ENCODE peak calls at places on chromosome 1, in seven cellular contexts. One of them, this sample, is unnamed.

GRCh38 chr1:174815036-174815435 is 184.7 kb upstream of the CACYBP start:
- DNase-seq in effector CD8-positive, alpha-beta T cell: no peak
- DNase-seq in AG09309: no peak
- DNase-seq in T-helper 1 cell: peak
- DNase-seq in stimulated activated CD8-positive, alpha-beta memory T cell treated with anti-CD3 and anti-CD28 coated beads, Interleukin-2, amount 100 ng/mL, for 1 hour: no peak
- DNase-seq in MCF 10A: peak
- DNase-seq in NCI-H1105 treated with DMSO at 0.1 percent for 48 hours: no peak
- DNase-seq in this sample: peak

GRCh38 chr1:116488052-116488451 is 82.8 kb downstream of the CD58 start:
- DNase-seq in effector CD8-positive, alpha-beta T cell: no peak
- DNase-seq in AG09309: no peak
- DNase-seq in T-helper 1 cell: no peak
- DNase-seq in stimulated activated CD8-positive, alpha-beta memory T cell treated with anti-CD3 and anti-CD28 coated beads, Interleukin-2, amount 100 ng/mL, for 1 hour: no peak
- DNase-seq in MCF 10A: peak
- DNase-seq in NCI-H1105 treated with DMSO at 0.1 percent for 48 hours: no peak
- DNase-seq in this sample: peak

GRCh38 chr1:177800386-177801058 is 169.3 kb downstream of the SEC16B start:
- DNase-seq in effector CD8-positive, alpha-beta T cell: no peak
- DNase-seq in AG09309: no peak
- DNase-seq in T-helper 1 cell: no peak
- DNase-seq in stimulated activated CD8-positive, alpha-beta memory T cell treated with anti-CD3 and anti-CD28 coated beads, Interleukin-2, amount 100 ng/mL, for 1 hour: no peak
- DNase-seq in MCF 10A: peak
- DNase-seq in NCI-H1105 treated with DMSO at 0.1 percent for 48 hours: peak
- DNase-seq in this sample: peak

GRCh38 chr1:117695796-117696505 is 90.1 kb downstream of the TENT5C start:
- DNase-seq in effector CD8-positive, alpha-beta T cell: no peak
- DNase-seq in AG09309: peak
- DNase-seq in T-helper 1 cell: no peak
- DNase-seq in stimulated activated CD8-positive, alpha-beta memory T cell treated with anti-CD3 and anti-CD28 coated beads, Interleukin-2, amount 100 ng/mL, for 1 hour: no peak
- DNase-seq in MCF 10A: peak
- DNase-seq in NCI-H1105 treated with DMSO at 0.1 percent for 48 hours: no peak
- DNase-seq in this sample: peak

GRCh38 chr1:9717193-9718005 is 65.9 kb downstream of the PIK3CD start:
- DNase-seq in effector CD8-positive, alpha-beta T cell: peak
- DNase-seq in AG09309: no peak
- DNase-seq in T-helper 1 cell: peak
- DNase-seq in stimulated activated CD8-positive, alpha-beta memory T cell treated with anti-CD3 and anti-CD28 coated beads, Interleukin-2, amount 100 ng/mL, for 1 hour: peak
- DNase-seq in MCF 10A: no peak
- DNase-seq in NCI-H1105 treated with DMSO at 0.1 percent for 48 hours: no peak
- DNase-seq in this sample: no peak

GRCh38 chr1:110040548-110040947 is 6.1 kb downstream of the STRIP1 start:
- DNase-seq in effector CD8-positive, alpha-beta T cell: no peak
- DNase-seq in AG09309: no peak
- DNase-seq in T-helper 1 cell: no peak
- DNase-seq in stimulated activated CD8-positive, alpha-beta memory T cell treated with anti-CD3 and anti-CD28 coated beads, Interleukin-2, amount 100 ng/mL, for 1 hour: no peak
- DNase-seq in MCF 10A: no peak
- DNase-seq in NCI-H1105 treated with DMSO at 0.1 percent for 48 hours: no peak
- DNase-seq in this sample: no peak

GRCh38 chr1:211741116-211741515 is 65.7 kb upstream of the NEK2 start:
- DNase-seq in effector CD8-positive, alpha-beta T cell: no peak
- DNase-seq in AG09309: no peak
- DNase-seq in T-helper 1 cell: no peak
- DNase-seq in stimulated activated CD8-positive, alpha-beta memory T cell treated with anti-CD3 and anti-CD28 coated beads, Interleukin-2, amount 100 ng/mL, for 1 hour: no peak
- DNase-seq in MCF 10A: peak
- DNase-seq in NCI-H1105 treated with DMSO at 0.1 percent for 48 hours: no peak
- DNase-seq in this sample: no peak

GRCh38 chr1:77354536-77354935 is 72.7 kb downstream of the AK5 start:
- DNase-seq in effector CD8-positive, alpha-beta T cell: no peak
- DNase-seq in AG09309: no peak
- DNase-seq in T-helper 1 cell: no peak
- DNase-seq in stimulated activated CD8-positive, alpha-beta memory T cell treated with anti-CD3 and anti-CD28 coated beads, Interleukin-2, amount 100 ng/mL, for 1 hour: no peak
- DNase-seq in MCF 10A: no peak
- DNase-seq in NCI-H1105 treated with DMSO at 0.1 percent for 48 hours: no peak
- DNase-seq in this sample: no peak

GRCh38 chr1:7587108-7587507 is 184.0 kb upstream of the VAMP3 start:
- DNase-seq in effector CD8-positive, alpha-beta T cell: no peak
- DNase-seq in AG09309: no peak
- DNase-seq in T-helper 1 cell: no peak
- DNase-seq in stimulated activated CD8-positive, alpha-beta memory T cell treated with anti-CD3 and anti-CD28 coated beads, Interleukin-2, amount 100 ng/mL, for 1 hour: no peak
- DNase-seq in MCF 10A: no peak
- DNase-seq in NCI-H1105 treated with DMSO at 0.1 percent for 48 hours: no peak
- DNase-seq in this sample: no peak

GRCh38 chr1:192801451-192801850 is 7.4 kb upstream of the RGS2 start:
- DNase-seq in effector CD8-positive, alpha-beta T cell: no peak
- DNase-seq in AG09309: no peak
- DNase-seq in T-helper 1 cell: no peak
- DNase-seq in stimulated activated CD8-positive, alpha-beta memory T cell treated with anti-CD3 and anti-CD28 coated beads, Interleukin-2, amount 100 ng/mL, for 1 hour: no peak
- DNase-seq in MCF 10A: no peak
- DNase-seq in NCI-H1105 treated with DMSO at 0.1 percent for 48 hours: no peak
- DNase-seq in this sample: no peak

GRCh38 chr1:86489242-86489878 is 20.6 kb downstream of the CLCA1 start:
- DNase-seq in effector CD8-positive, alpha-beta T cell: no peak
- DNase-seq in AG09309: no peak
- DNase-seq in T-helper 1 cell: no peak
- DNase-seq in stimulated activated CD8-positive, alpha-beta memory T cell treated with anti-CD3 and anti-CD28 coated beads, Interleukin-2, amount 100 ng/mL, for 1 hour: no peak
- DNase-seq in MCF 10A: no peak
- DNase-seq in NCI-H1105 treated with DMSO at 0.1 percent for 48 hours: no peak
- DNase-seq in this sample: no peak

GRCh38 chr1:34642679-34643078 is 112.2 kb upstream of the GJB5 start:
- DNase-seq in effector CD8-positive, alpha-beta T cell: no peak
- DNase-seq in AG09309: no peak
- DNase-seq in T-helper 1 cell: no peak
- DNase-seq in stimulated activated CD8-positive, alpha-beta memory T cell treated with anti-CD3 and anti-CD28 coated beads, Interleukin-2, amount 100 ng/mL, for 1 hour: no peak
- DNase-seq in MCF 10A: peak
- DNase-seq in NCI-H1105 treated with DMSO at 0.1 percent for 48 hours: no peak
- DNase-seq in this sample: no peak

GRCh38 chr1:235067396-235068154 is 61.1 kb downstream of the TOMM20 start:
- DNase-seq in effector CD8-positive, alpha-beta T cell: no peak
- DNase-seq in AG09309: peak
- DNase-seq in T-helper 1 cell: no peak
- DNase-seq in stimulated activated CD8-positive, alpha-beta memory T cell treated with anti-CD3 and anti-CD28 coated beads, Interleukin-2, amount 100 ng/mL, for 1 hour: no peak
- DNase-seq in MCF 10A: peak
- DNase-seq in NCI-H1105 treated with DMSO at 0.1 percent for 48 hours: no peak
- DNase-seq in this sample: peak

GRCh38 chr1:183129921-183130675 is 56.0 kb upstream of the LAMC2 start:
- DNase-seq in effector CD8-positive, alpha-beta T cell: no peak
- DNase-seq in AG09309: no peak
- DNase-seq in T-helper 1 cell: no peak
- DNase-seq in stimulated activated CD8-positive, alpha-beta memory T cell treated with anti-CD3 and anti-CD28 coated beads, Interleukin-2, amount 100 ng/mL, for 1 hour: no peak
- DNase-seq in MCF 10A: no peak
- DNase-seq in NCI-H1105 treated with DMSO at 0.1 percent for 48 hours: no peak
- DNase-seq in this sample: no peak

GRCh38 chr1:153796786-153797659 is 21.8 kb downstream of the SLC27A3 start:
- DNase-seq in effector CD8-positive, alpha-beta T cell: peak
- DNase-seq in AG09309: no peak
- DNase-seq in T-helper 1 cell: peak
- DNase-seq in stimulated activated CD8-positive, alpha-beta memory T cell treated with anti-CD3 and anti-CD28 coated beads, Interleukin-2, amount 100 ng/mL, for 1 hour: peak
- DNase-seq in MCF 10A: peak
- DNase-seq in NCI-H1105 treated with DMSO at 0.1 percent for 48 hours: peak
- DNase-seq in this sample: peak

GRCh38 chr1:242401937-242402336 is 122.6 kb downstream of the PLD5 start:
- DNase-seq in effector CD8-positive, alpha-beta T cell: no peak
- DNase-seq in AG09309: no peak
- DNase-seq in T-helper 1 cell: no peak
- DNase-seq in stimulated activated CD8-positive, alpha-beta memory T cell treated with anti-CD3 and anti-CD28 coated beads, Interleukin-2, amount 100 ng/mL, for 1 hour: no peak
- DNase-seq in MCF 10A: no peak
- DNase-seq in NCI-H1105 treated with DMSO at 0.1 percent for 48 hours: no peak
- DNase-seq in this sample: no peak

GRCh38 chr1:160578175-160578693 is 1.1 kb downstream of the CD84 start:
- DNase-seq in effector CD8-positive, alpha-beta T cell: no peak
- DNase-seq in AG09309: no peak
- DNase-seq in T-helper 1 cell: no peak
- DNase-seq in stimulated activated CD8-positive, alpha-beta memory T cell treated with anti-CD3 and anti-CD28 coated beads, Interleukin-2, amount 100 ng/mL, for 1 hour: no peak
- DNase-seq in MCF 10A: no peak
- DNase-seq in NCI-H1105 treated with DMSO at 0.1 percent for 48 hours: no peak
- DNase-seq in this sample: no peak